ENCODE peak calls at places on chromosome 15, in four cellular contexts. O, G, X and N are unnamed samples.

GRCh38 chr15:45871121-45871855 is 236.5 kb downstream of the SQOR start:
- DNase-seq in X (no peak), G (peak), O (no peak), N (peak)

GRCh38 chr15:91099616-91100560 is at the start of gene SV2B:
- DNase-seq in X (peak), O (no peak), G (peak), N (no peak)

GRCh38 chr15:64891546-64891945 is 20.2 kb upstream of the ANKDD1A start:
- DNase-seq in O (no peak), X (no peak), G (no peak), N (no peak)

GRCh38 chr15:84598993-84599392 is 1.8 kb upstream of the ZSCAN2 start:
- DNase-seq in G (peak), O (no peak), X (no peak), N (peak)

GRCh38 chr15:80929689-80930088 is 59.9 kb downstream of the MESD start:
- DNase-seq in G (no peak), O (no peak), X (no peak), N (no peak)

GRCh38 chr15:72534522-72534921 is 60.4 kb downstream of the ARIH1 start:
- DNase-seq in O (no peak), X (no peak), G (no peak), N (no peak)

GRCh38 chr15:28989896-28990295 is 104.1 kb downstream of the APBA2 start:
- DNase-seq in G (no peak), O (no peak), X (no peak), N (no peak)

GRCh38 chr15:52805351-52806283 is 15.5 kb upstream of the ONECUT1 start:
- DNase-seq in X (no peak), G (peak), O (no peak), N (peak)

GRCh38 chr15:99101501-99101900 is 3.4 kb upstream of the SYNM start:
- DNase-seq in O (no peak), X (no peak), G (no peak), N (no peak)

GRCh38 chr15:38424101-38424552 is 29.8 kb upstream of the FAM98B start:
- DNase-seq in G (no peak), X (no peak), O (no peak), N (no peak)

GRCh38 chr15:63970723-63971426 is 75.4 kb downstream of the DAPK2 start:
- DNase-seq in X (no peak), G (no peak), O (no peak), N (no peak)

GRCh38 chr15:37370938-37371337 is 270.6 kb upstream of the MEIS2 start:
- DNase-seq in O (no peak), G (no peak), X (no peak), N (no peak)

GRCh38 chr15:94855018-94855408 is 623.7 kb downstream of the MCTP2 start:
- DNase-seq in X (no peak), O (no peak), G (no peak), N (no peak)

GRCh38 chr15:83533548-83533947 is 86.4 kb downstream of the SH3GL3 start:
- DNase-seq in G (no peak), X (no peak), O (no peak), N (no peak)

GRCh38 chr15:78208887-78209645 is 25.3 kb downstream of the ACSBG1 start:
- DNase-seq in O (no peak), G (peak), X (no peak), N (peak)

GRCh38 chr15:33201376-33202189 is 7.1 kb upstream of the FMN1 start:
- DNase-seq in O (peak), X (peak), G (peak), N (peak)

GRCh38 chr15:66956672-66957540 is 108.5 kb upstream of the SMAD3 start:
- DNase-seq in O (no peak), X (no peak), G (no peak), N (no peak)